ENCODE peak calls at places on chromosomes 2 and 18, in four cellular contexts. W is upper lobe of right lung, E is astrocyte of the spinal cord, I is OCI-LY7. K is an unnamed sample.

GRCh38 chr2:9179572-9180201 is 26.9 kb upstream of the ASAP2 start:
- DNase-seq in W (no peak), E (peak; percentile 88), I (no peak), K (peak; percentile 45)

GRCh38 chr2:219495531-219496122 is 3.1 kb upstream of the GMPPA start:
- DNase-seq in W (no peak), E (peak; percentile 62), I (peak; percentile 83), K (peak; percentile 55)

GRCh38 chr2:216352653-216353270 is 19.5 kb downstream of the MARCHF4 start:
- DNase-seq in W (no peak), E (no peak), I (no peak), K (no peak)

GRCh38 chr2:61705625-61706024 is 148.2 kb downstream of the FAM161A start:
- DNase-seq in W (no peak), E (no peak), I (no peak), K (no peak)

GRCh38 chr2:16622399-16622968 is 43.1 kb downstream of the CYRIA start:
- DNase-seq in W (no peak), E (peak; percentile 40), I (peak; percentile 74), K (no peak)

GRCh38 chr18:5425721-5426120 is 118.1 kb downstream of the EPB41L3 start:
- DNase-seq in W (no peak), E (no peak), I (no peak), K (no peak)

GRCh38 chr2:65749549-65749948 is 317.1 kb upstream of the SPRED2 start:
- DNase-seq in W (no peak), E (peak; percentile 94), I (no peak), K (no peak)

GRCh38 chr2:88080545-88080944 is 12.9 kb downstream of the SMYD1 start:
- DNase-seq in W (no peak), E (no peak), I (no peak), K (no peak)

GRCh38 chr2:240296611-240297552 is 138.6 kb upstream of the GPC1 start:
- DNase-seq in W (peak; percentile 53), E (no peak), I (no peak), K (peak; percentile 80)

GRCh38 chr2:155852156-155852555 is 480.4 kb downstream of the NR4A2 start:
- DNase-seq in W (no peak), E (no peak), I (no peak), K (no peak)

GRCh38 chr2:70012887-70013286 is 51.5 kb upstream of the ASPRV1 start:
- DNase-seq in W (no peak), E (no peak), I (no peak), K (no peak)

GRCh38 chr2:241252778-241253475 is 62.5 kb downstream of the HDLBP start:
- DNase-seq in W (peak; percentile 19), E (no peak), I (no peak), K (no peak)

GRCh38 chr2:200596774-200597173 is 11.0 kb downstream of the AOX1 start:
- DNase-seq in W (no peak), E (no peak), I (no peak), K (no peak)

GRCh38 chr2:46535360-46535759 is 56.0 kb downstream of the TMEM247 start:
- DNase-seq in W (no peak), E (no peak), I (peak; percentile 55), K (no peak)

GRCh38 chr2:79994915-79995419 is 309.6 kb downstream of the LRRTM1 start:
- DNase-seq in W (no peak), E (no peak), I (no peak), K (no peak)

GRCh38 chr18:34809697-34810096 is 99.6 kb downstream of the DTNA start:
- DNase-seq in W (no peak), E (peak; percentile 32), I (no peak), K (peak; percentile 55)

GRCh38 chr2:29560030-29560429 is 361.4 kb downstream of the ALK start:
- DNase-seq in W (no peak), E (no peak), I (no peak), K (no peak)

GRCh38 chr2:217512259-217512658 is 490.5 kb downstream of the TNS1 start:
- DNase-seq in W (no peak), E (no peak), I (no peak), K (no peak)

GRCh38 chr18:63971320-63972071 is 1.6 kb downstream of the SERPINB8 start:
- DNase-seq in W (no peak), E (no peak), I (no peak), K (no peak)

GRCh38 chr2:238895901-238896600 is 48.2 kb downstream of the TWIST2 start:
- DNase-seq in W (no peak), E (peak; percentile 91), I (no peak), K (peak; percentile 68)

GRCh38 chr2:11835403-11835802 is 89.0 kb downstream of the LPIN1 start:
- DNase-seq in W (no peak), E (no peak), I (no peak), K (no peak)
- H3K4me3 ChIP-seq in W (no peak overlapping the region), E (no peak overlapping the region), I (no peak overlapping the region), K (no peak overlapping the region)

DNA sequence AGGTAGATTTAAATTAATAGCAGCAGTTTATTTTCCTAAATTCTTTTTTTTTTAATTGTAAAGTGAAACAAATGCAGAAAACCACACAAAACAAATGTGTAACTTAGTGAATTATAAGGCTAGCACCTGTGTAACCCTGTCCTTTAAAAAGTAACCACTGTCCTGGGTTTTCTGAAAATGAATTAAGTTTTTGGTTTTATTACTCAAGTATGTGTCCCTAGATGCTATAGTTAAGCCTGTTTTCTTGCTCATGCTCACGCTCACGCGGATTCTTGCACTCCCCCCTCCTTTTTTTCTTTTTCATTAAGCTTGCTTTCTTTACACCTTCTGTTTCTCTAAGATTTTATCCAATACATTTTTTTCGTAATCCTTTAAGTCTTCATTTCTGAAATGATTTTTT is 207.7 kb upstream of the STON1 start:
- DNase-seq in W (no peak), E (no peak), I (no peak), K (no peak)
- H3K4me3 ChIP-seq in W (no peak overlapping the region), E (no peak overlapping the region), I (no peak overlapping the region), K (no peak overlapping the region)

GRCh38 chr18:2606335-2606734 is 35.0 kb downstream of the NDC80 start:
- DNase-seq in W (no peak), E (peak; percentile 20), I (no peak), K (no peak)
- H3K4me3 ChIP-seq in W (peak overlapping the region; percentile 26), E (no peak overlapping the region), I (no peak overlapping the region), K (peak overlapping the region; percentile 41)

GRCh38 chr2:73897934-73898333 is 5.1 kb downstream of the ACTG2 start:
- DNase-seq in W (no peak), E (no peak), I (no peak), K (no peak)
- H3K4me3 ChIP-seq in W (no peak overlapping the region), E (no peak overlapping the region), I (no peak overlapping the region), K (no peak overlapping the region)

GRCh38 chr2:234950435-234950729 is 1.4 kb upstream of the SH3BP4 start:
- DNase-seq in W (no peak), E (no peak), I (no peak), K (no peak)
- H3K4me3 ChIP-seq in W (no peak overlapping the region), E (no peak overlapping the region), I (no peak overlapping the region), K (no peak overlapping the region)

GRCh38 chr2:235674116-235674515 is 180.3 kb downstream of the AGAP1 start:
- DNase-seq in W (no peak), E (no peak), I (no peak), K (no peak)
- H3K4me3 ChIP-seq in W (no peak overlapping the region), E (no peak overlapping the region), I (no peak overlapping the region), K (no peak overlapping the region)

K was measured in left ventricle myocardium inferior.